ENCODE peak calls at places on chromosomes 3 and 15, in six cellular contexts. One of them, this sample, is unnamed.
A peak's percentile ranks its signal among the peaks of the same experiment; 100 is the strongest.

GRCh38 chr3:99509224-99509623 is 129.2 kb upstream of the COL8A1 start:
- DNase-seq in body of pancreas: no peak
- DNase-seq in Peyer's patch: no peak
- DNase-seq in A549: no peak
- DNase-seq in stomach: no peak
- DNase-seq in endodermal cell: no peak
- DNase-seq in this sample: no peak

GRCh38 chr15:31091531-31091930 is 10.0 kb downstream of the TRPM1 start:
- DNase-seq in Peyer's patch: no peak
- DNase-seq in A549: peak; percentile 44
- DNase-seq in endodermal cell: no peak
- DNase-seq in stomach: no peak
- DNase-seq in body of pancreas: no peak
- DNase-seq in this sample: no peak

GRCh38 chr3:147411235-147411607 is 2.1 kb downstream of the ZIC1 start:
- DNase-seq in Peyer's patch: no peak
- DNase-seq in body of pancreas: no peak
- DNase-seq in A549: no peak
- DNase-seq in stomach: no peak
- DNase-seq in endodermal cell: peak; percentile 75
- DNase-seq in this sample: no peak

GRCh38 chr3:167952969-167953368 is 142.8 kb downstream of the GOLIM4 start:
- DNase-seq in body of pancreas: no peak
- DNase-seq in stomach: no peak
- DNase-seq in A549: no peak
- DNase-seq in Peyer's patch: no peak
- DNase-seq in endodermal cell: no peak
- DNase-seq in this sample: no peak

GRCh38 chr15:99324082-99324620 is 72.9 kb downstream of the LRRC28 start:
- DNase-seq in A549: peak; percentile 92
- DNase-seq in body of pancreas: no peak
- DNase-seq in stomach: no peak
- DNase-seq in Peyer's patch: no peak
- DNase-seq in endodermal cell: no peak
- DNase-seq in this sample: no peak

GRCh38 chr3:148269816-148270215 is 427.9 kb upstream of the AGTR1 start:
- DNase-seq in Peyer's patch: no peak
- DNase-seq in A549: no peak
- DNase-seq in endodermal cell: no peak
- DNase-seq in stomach: no peak
- DNase-seq in body of pancreas: no peak
- DNase-seq in this sample: no peak

GRCh38 chr3:177830411-177830849 is 633.1 kb upstream of the TBL1XR1 start:
- DNase-seq in A549: no peak
- DNase-seq in body of pancreas: no peak
- DNase-seq in stomach: no peak
- DNase-seq in endodermal cell: no peak
- DNase-seq in Peyer's patch: no peak
- DNase-seq in this sample: no peak

GRCh38 chr3:168881804-168882203 is 781.7 kb downstream of the MECOM start:
- DNase-seq in A549: peak; percentile 41
- DNase-seq in Peyer's patch: no peak
- DNase-seq in endodermal cell: no peak
- DNase-seq in stomach: no peak
- DNase-seq in body of pancreas: no peak
- DNase-seq in this sample: no peak

GRCh38 chr3:110343376-110343775 is 728.2 kb upstream of the NECTIN3 start:
- DNase-seq in endodermal cell: no peak
- DNase-seq in stomach: no peak
- DNase-seq in Peyer's patch: no peak
- DNase-seq in body of pancreas: no peak
- DNase-seq in A549: peak; percentile 55
- DNase-seq in this sample: no peak

GRCh38 chr3:18189651-18190050 is 235.5 kb downstream of the SATB1 start:
- DNase-seq in A549: no peak
- DNase-seq in Peyer's patch: no peak
- DNase-seq in endodermal cell: no peak
- DNase-seq in stomach: no peak
- DNase-seq in body of pancreas: no peak
- DNase-seq in this sample: no peak

GRCh38 chr3:174949523-174949922 is 90.4 kb downstream of the NAALADL2 start:
- DNase-seq in stomach: no peak
- DNase-seq in body of pancreas: no peak
- DNase-seq in A549: peak; percentile 43
- DNase-seq in endodermal cell: no peak
- DNase-seq in Peyer's patch: no peak
- DNase-seq in this sample: no peak

GRCh38 chr15:73771380-73772095 is 18.4 kb upstream of the INSYN1 start:
- DNase-seq in stomach: no peak
- DNase-seq in endodermal cell: peak; percentile 78
- DNase-seq in Peyer's patch: no peak
- DNase-seq in body of pancreas: no peak
- DNase-seq in A549: no peak
- DNase-seq in this sample: no peak

GRCh38 chr3:121431717-121432517 is 113.9 kb downstream of the POLQ start:
- DNase-seq in body of pancreas: peak; percentile 16
- DNase-seq in stomach: no peak
- DNase-seq in Peyer's patch: no peak
- DNase-seq in endodermal cell: no peak
- DNase-seq in A549: no peak
- DNase-seq in this sample: no peak

GRCh38 chr3:194868831-194869230 is 183.1 kb downstream of the FAM43A start:
- DNase-seq in stomach: no peak
- DNase-seq in body of pancreas: no peak
- DNase-seq in endodermal cell: no peak
- DNase-seq in Peyer's patch: no peak
- DNase-seq in A549: no peak
- DNase-seq in this sample: no peak

GRCh38 chr15:67680645-67681044 is 138.1 kb downstream of the MAP2K5 start:
- DNase-seq in stomach: no peak
- DNase-seq in Peyer's patch: no peak
- DNase-seq in endodermal cell: no peak
- DNase-seq in body of pancreas: no peak
- DNase-seq in A549: peak; percentile 5
- DNase-seq in this sample: no peak

GRCh38 chr3:112646623-112647022 is 5.7 kb upstream of the CCDC80 start:
- DNase-seq in A549: peak; percentile 86
- DNase-seq in body of pancreas: no peak
- DNase-seq in Peyer's patch: no peak
- DNase-seq in endodermal cell: peak; percentile 57
- DNase-seq in stomach: no peak
- DNase-seq in this sample: no peak

GRCh38 chr3:16069149-16069922 is 105.1 kb upstream of the GALNT15 start:
- DNase-seq in Peyer's patch: no peak
- DNase-seq in body of pancreas: no peak
- DNase-seq in stomach: no peak
- DNase-seq in endodermal cell: no peak
- DNase-seq in A549: peak; percentile 93
- DNase-seq in this sample: no peak

GRCh38 chr3:100334340-100335136 is at the start of gene NIT2:
- DNase-seq in body of pancreas: peak; percentile 90
- DNase-seq in A549: peak; percentile 86
- DNase-seq in endodermal cell: peak; percentile 97
- DNase-seq in Peyer's patch: peak; percentile 89
- DNase-seq in stomach: peak; percentile 90
- DNase-seq in this sample: peak; percentile 95

GRCh38 chr3:188673509-188674239 is 498.1 kb upstream of the TPRG1 start:
- DNase-seq in Peyer's patch: no peak
- DNase-seq in endodermal cell: no peak
- DNase-seq in A549: peak; percentile 23
- DNase-seq in stomach: no peak
- DNase-seq in body of pancreas: no peak
- DNase-seq in this sample: no peak

GRCh38 chr3:126417461-126418255 is 22.9 kb downstream of the CFAP100 start:
- DNase-seq in endodermal cell: peak; percentile 39
- DNase-seq in stomach: peak; percentile 14
- DNase-seq in Peyer's patch: no peak
- DNase-seq in A549: no peak
- DNase-seq in body of pancreas: no peak
- DNase-seq in this sample: peak; percentile 26

GRCh38 chr3:101829066-101829830 is 20.1 kb upstream of the NFKBIZ start:
- DNase-seq in A549: no peak
- DNase-seq in stomach: peak; percentile 42
- DNase-seq in endodermal cell: no peak
- DNase-seq in Peyer's patch: no peak
- DNase-seq in body of pancreas: peak; percentile 63
- DNase-seq in this sample: peak; percentile 82

GRCh38 chr15:42070276-42070965 is 23.9 kb downstream of the PLA2G4D start:
- DNase-seq in endodermal cell: peak; percentile 34
- DNase-seq in body of pancreas: no peak
- DNase-seq in Peyer's patch: no peak
- DNase-seq in A549: no peak
- DNase-seq in stomach: peak; percentile 23
- DNase-seq in this sample: no peak

GRCh38 chr15:82647045-82647834 is at the start of gene CPEB1:
- DNase-seq in A549: peak; percentile 66
- DNase-seq in endodermal cell: peak; percentile 74
- DNase-seq in Peyer's patch: peak; percentile 57
- DNase-seq in body of pancreas: peak; percentile 52
- DNase-seq in stomach: no peak
- DNase-seq in this sample: peak; percentile 87

GRCh38 chr3:155138677-155139076 is 58.6 kb downstream of the MME start:
- DNase-seq in endodermal cell: no peak
- DNase-seq in A549: no peak
- DNase-seq in body of pancreas: no peak
- DNase-seq in Peyer's patch: no peak
- DNase-seq in stomach: no peak
- DNase-seq in this sample: no peak

GRCh38 chr15:99708563-99708962 is 24.7 kb downstream of the LYSMD4 start:
- DNase-seq in stomach: peak; percentile 77
- DNase-seq in endodermal cell: no peak
- DNase-seq in body of pancreas: peak; percentile 85
- DNase-seq in A549: peak; percentile 71
- DNase-seq in Peyer's patch: peak; percentile 75
- DNase-seq in this sample: peak; percentile 86

GRCh38 chr15:31442203-31443090 is 115.8 kb downstream of the KLF13 start:
- DNase-seq in endodermal cell: peak; percentile 72
- DNase-seq in A549: peak; percentile 52
- DNase-seq in stomach: peak; percentile 42
- DNase-seq in body of pancreas: no peak
- DNase-seq in Peyer's patch: no peak
- DNase-seq in this sample: no peak

GRCh38 chr3:99534951-99535704 is 103.3 kb upstream of the COL8A1 start:
- DNase-seq in Peyer's patch: no peak
- DNase-seq in stomach: no peak
- DNase-seq in endodermal cell: no peak
- DNase-seq in body of pancreas: no peak
- DNase-seq in A549: no peak
- DNase-seq in this sample: no peak

GRCh38 chr15:77112819-77113569 is 42.1 kb upstream of the TSPAN3 start:
- DNase-seq in A549: no peak
- DNase-seq in body of pancreas: no peak
- DNase-seq in Peyer's patch: no peak
- DNase-seq in stomach: no peak
- DNase-seq in endodermal cell: peak; percentile 64
- DNase-seq in this sample: no peak

DNA sequence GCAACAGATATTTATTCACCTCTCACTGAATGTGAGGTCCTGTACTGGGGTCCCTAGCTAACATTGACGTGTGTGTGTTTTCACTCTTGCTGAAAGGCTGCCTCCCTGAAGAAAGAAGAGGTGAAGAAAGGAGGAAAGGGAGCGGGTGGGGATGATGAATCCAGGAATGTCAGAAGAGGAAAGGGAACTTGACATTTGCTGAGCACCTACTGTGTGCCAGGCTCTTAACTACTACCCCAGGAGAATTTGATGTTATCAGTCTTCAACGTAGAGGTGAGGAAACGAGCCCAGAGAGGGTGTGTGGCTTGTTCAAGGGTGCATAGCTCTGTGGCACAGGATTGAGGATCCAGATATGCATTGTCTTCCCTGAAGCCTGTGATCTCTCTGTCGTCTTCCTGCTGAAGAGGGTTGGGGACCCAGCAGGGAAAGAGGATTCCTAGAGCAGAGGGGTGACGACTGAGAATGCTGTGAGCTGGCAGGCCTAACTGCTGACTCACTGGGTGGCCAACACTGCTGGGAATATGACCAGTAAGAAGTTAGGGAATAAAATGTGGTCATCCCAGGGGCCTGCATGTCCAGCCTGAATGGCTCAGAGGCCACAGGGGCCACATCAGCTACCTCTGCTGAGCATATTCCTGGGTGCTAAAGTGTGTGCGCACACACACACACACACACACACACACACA is 6.6 kb upstream of the ATP2B2 start:
- DNase-seq in endodermal cell: peak; percentile 67
- DNase-seq in A549: peak; percentile 36
- DNase-seq in stomach: no peak
- DNase-seq in body of pancreas: no peak
- DNase-seq in Peyer's patch: no peak
- DNase-seq in this sample: peak; percentile 45
- H3K4me3 ChIP-seq in endodermal cell: no peak overlapping the region
- H3K4me3 ChIP-seq in A549: no peak overlapping the region
- H3K4me3 ChIP-seq in stomach: no peak overlapping the region
- H3K4me3 ChIP-seq in body of pancreas: no peak overlapping the region
- H3K4me3 ChIP-seq in Peyer's patch: no peak overlapping the region
- H3K4me3 ChIP-seq in this sample: no peak overlapping the region

DNA sequence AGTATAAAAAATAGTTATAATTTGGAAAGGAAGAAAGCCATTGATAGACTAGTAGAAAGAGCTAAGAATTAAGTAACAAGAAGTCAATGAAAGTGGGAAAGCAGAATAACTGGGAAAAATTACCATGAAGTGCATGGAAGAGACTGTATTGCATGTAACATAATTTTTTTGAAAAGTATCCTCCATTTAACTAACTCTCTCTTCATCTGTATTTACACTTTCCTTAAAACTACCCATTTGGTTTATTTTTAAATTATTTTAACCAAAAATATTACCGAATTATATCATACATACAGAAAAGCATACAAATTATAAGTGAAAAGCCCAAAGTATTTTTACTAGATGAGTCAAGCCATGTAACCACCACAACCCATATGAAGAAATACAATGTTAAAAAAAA is 1009.9 kb upstream of the SEMA6D start:
- DNase-seq in stomach: no peak
- DNase-seq in endodermal cell: no peak
- DNase-seq in A549: no peak
- DNase-seq in Peyer's patch: no peak
- DNase-seq in body of pancreas: no peak
- DNase-seq in this sample: no peak
- H3K27ac ChIP-seq in stomach: no peak overlapping the region
- H3K27ac ChIP-seq in endodermal cell: no peak overlapping the region
- H3K27ac ChIP-seq in A549: no peak overlapping the region
- H3K27ac ChIP-seq in Peyer's patch: no peak overlapping the region
- H3K27ac ChIP-seq in body of pancreas: no peak overlapping the region
- H3K27ac ChIP-seq in this sample: no peak overlapping the region

GRCh38 chr15:84947947-84948830 is 33.5 kb upstream of the PDE8A start:
- DNase-seq in Peyer's patch: no peak
- DNase-seq in endodermal cell: no peak
- DNase-seq in body of pancreas: peak; percentile 23
- DNase-seq in stomach: no peak
- DNase-seq in A549: peak; percentile 43
- DNase-seq in this sample: peak; percentile 80
- H3K4me3 ChIP-seq in Peyer's patch: no peak overlapping the region
- H3K4me3 ChIP-seq in endodermal cell: no peak overlapping the region
- H3K4me3 ChIP-seq in body of pancreas: no peak overlapping the region
- H3K4me3 ChIP-seq in stomach: no peak overlapping the region
- H3K4me3 ChIP-seq in A549: no peak overlapping the region
- H3K4me3 ChIP-seq in this sample: no peak overlapping the region

DNA sequence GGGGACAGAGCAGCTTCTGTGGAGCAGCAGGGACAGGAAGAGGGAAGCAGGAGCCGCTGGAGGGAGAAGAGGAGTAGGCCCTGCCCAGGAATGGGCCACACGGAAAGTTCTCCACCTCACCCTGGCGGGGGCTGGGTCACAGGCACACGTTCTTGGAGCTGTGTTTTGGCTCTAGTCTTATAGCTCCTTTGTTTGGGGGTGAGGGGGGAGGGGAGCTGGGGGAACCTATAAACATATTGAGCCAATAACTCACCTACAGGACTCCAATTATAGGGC is 508.6 kb downstream of the SHQ1 start:
- DNase-seq in endodermal cell: no peak
- DNase-seq in A549: no peak
- DNase-seq in body of pancreas: no peak
- DNase-seq in Peyer's patch: no peak
- DNase-seq in stomach: no peak
- DNase-seq in this sample: no peak
- H3K27ac ChIP-seq in endodermal cell: no peak overlapping the region
- H3K27ac ChIP-seq in A549: peak overlapping the region; percentile 33
- H3K27ac ChIP-seq in body of pancreas: no peak overlapping the region
- H3K27ac ChIP-seq in Peyer's patch: no peak overlapping the region
- H3K27ac ChIP-seq in stomach: peak overlapping the region; percentile 55
- H3K27ac ChIP-seq in this sample: no peak overlapping the region